ENCODE peak calls at places on chromosomes 2 and 18, in six cellular contexts. J, T, P, O, C and L are unnamed samples.

GRCh38 chr2:43203373-43203772 is 23.0 kb downstream of the ZFP36L2 start:
- DNase-seq in O (no peak), T (no peak), P (no peak), C (no peak), J (no peak), L (no peak)

GRCh38 chr2:143193121-143193520 is 63.9 kb downstream of the ARHGAP15 start:
- DNase-seq in C (no peak), J (no peak), P (no peak), O (no peak), T (no peak), L (no peak)

GRCh38 chr18:51345848-51346391 is 148.4 kb upstream of the MEX3C start:
- DNase-seq in C (no peak), J (no peak), T (no peak), O (no peak), P (no peak), L (no peak)

GRCh38 chr2:240946046-240946445 is 39.9 kb downstream of the CROCC2 start:
- DNase-seq in O (no peak), P (peak; percentile 17), J (peak; percentile 48), T (no peak), C (no peak), L (peak; percentile 49)

GRCh38 chr2:101396352-101396717 is 9.0 kb upstream of the CREG2 start:
- DNase-seq in O (no peak), P (no peak), C (no peak), J (no peak), T (peak; percentile 97), L (no peak)

GRCh38 chr18:58290059-58290747 is 246.2 kb downstream of the NEDD4L start:
- DNase-seq in J (no peak), O (no peak), T (peak; percentile 75), C (no peak), P (no peak), L (no peak)

GRCh38 chr18:66066191-66066590 is 315.4 kb downstream of the CDH7 start:
- DNase-seq in P (no peak), J (no peak), C (no peak), O (no peak), T (no peak), L (no peak)

GRCh38 chr2:73980566-73980965 is 4.1 kb upstream of the TET3 start:
- DNase-seq in C (no peak), P (no peak), J (no peak), O (no peak), T (no peak), L (no peak)

GRCh38 chr18:5955861-5956260 is 60.5 kb upstream of the TMEM200C start:
- DNase-seq in P (no peak), J (no peak), C (no peak), O (no peak), T (no peak), L (no peak)

GRCh38 chr2:231666171-231667095 is 41.9 kb upstream of the PTMA start:
- DNase-seq in P (peak; percentile 99), C (peak; percentile 60), O (peak; percentile 78), J (peak; percentile 93), T (peak; percentile 86), L (peak; percentile 97)

GRCh38 chr2:234514099-234514498 is 17.2 kb upstream of the ARL4C start:
- DNase-seq in O (no peak), T (no peak), C (no peak), P (no peak), J (no peak), L (no peak)

GRCh38 chr2:20671036-20671735 is 4.2 kb downstream of the GDF7 start:
- DNase-seq in C (no peak), J (no peak), P (no peak), T (no peak), O (no peak), L (no peak)

GRCh38 chr2:41326801-41327200 is 721.0 kb upstream of the PKDCC start:
- DNase-seq in P (no peak), T (no peak), O (no peak), C (no peak), J (no peak), L (no peak)

GRCh38 chr2:11850082-11850481 is 103.7 kb downstream of the LPIN1 start:
- DNase-seq in J (no peak), O (peak; percentile 64), T (no peak), P (no peak), C (no peak), L (peak; percentile 69)

GRCh38 chr2:107383706-107384105 is 443.0 kb upstream of the RGPD4 start:
- DNase-seq in P (no peak), O (no peak), J (no peak), C (no peak), T (no peak), L (no peak)

GRCh38 chr2:32930436-32930835 is 16.3 kb upstream of the LTBP1 start:
- DNase-seq in T (no peak), P (no peak), C (no peak), O (no peak), J (no peak), L (no peak)

GRCh38 chr2:136653836-136654235 is 111.5 kb upstream of the THSD7B start:
- DNase-seq in O (no peak), J (no peak), C (no peak), P (no peak), T (no peak), L (no peak)

GRCh38 chr2:163341426-163341825 is 394.4 kb downstream of the FIGN start:
- DNase-seq in J (no peak), O (no peak), P (no peak), T (peak; percentile 81), C (no peak), L (no peak)

GRCh38 chr2:32802877-32803276 is 143.9 kb upstream of the LTBP1 start:
- DNase-seq in J (no peak), P (no peak), O (no peak), T (no peak), C (no peak), L (no peak)

GRCh38 chr2:69097908-69098655 is 85.1 kb downstream of the ANTXR1 start:
- DNase-seq in J (no peak), T (no peak), O (no peak), P (no peak), C (no peak), L (no peak)

GRCh38 chr2:99682280-99683060 is 192.7 kb upstream of the REV1 start:
- DNase-seq in O (no peak), P (no peak), T (peak; percentile 31), C (no peak), J (no peak), L (no peak)

GRCh38 chr2:33215299-33215698 is 261.1 kb upstream of the RASGRP3 start:
- DNase-seq in T (peak; percentile 94), O (no peak), C (no peak), J (peak; percentile 77), P (peak; percentile 27), L (no peak)

GRCh38 chr2:187358531-187358930 is 89.5 kb downstream of the CALCRL start:
- DNase-seq in O (no peak), C (no peak), P (no peak), J (no peak), T (peak; percentile 14), L (no peak)

GRCh38 chr18:76572517-76573247 is 77.6 kb upstream of the ZNF516 start:
- DNase-seq in O (no peak), P (no peak), T (peak; percentile 10), J (no peak), C (no peak), L (no peak)